ENCODE peak calls at places on chromosomes 5 and 9, in four cellular contexts. Y is spleen, X is transverse colon, W is dorsolateral prefrontal cortex. B is an unnamed sample.
A peak's percentile ranks its signal among the peaks of the same experiment; 100 is the strongest.

GRCh38 chr5:54580997-54581741 is 63.6 kb downstream of the SNX18 start:
- DNase-seq in X (no peak), Y (no peak), W (no peak), B (no peak)

GRCh38 chr5:90529939-90530677 is 724 bp upstream of the LYSMD3 start:
- DNase-seq in X (peak; percentile 69), Y (no peak), W (no peak), B (peak; percentile 52)

GRCh38 chr5:163730206-163730782 is 224.9 kb downstream of the MAT2B start:
- DNase-seq in X (peak; percentile 38), W (no peak), Y (no peak), B (no peak)

GRCh38 chr5:102554728-102555127 is 55.9 kb upstream of the SLCO6A1 start:
- DNase-seq in X (no peak), W (no peak), Y (no peak), B (no peak)

GRCh38 chr5:28823231-28823630 is 1784.8 kb upstream of the CDH9 start:
- DNase-seq in Y (no peak), W (no peak), X (no peak), B (no peak)

GRCh38 chr9:134870746-134871667 is 9.6 kb upstream of the FCN2 start:
- DNase-seq in Y (no peak), W (no peak), X (no peak), B (no peak)

GRCh38 chr5:40437452-40437861 is 242.3 kb upstream of the PTGER4 start:
- DNase-seq in W (no peak), Y (no peak), X (peak; percentile 29), B (no peak)

GRCh38 chr5:53480474-53481353 is at the start of gene FST:
- DNase-seq in Y (peak; percentile 72), W (no peak), X (no peak), B (no peak)

GRCh38 chr5:32709789-32710334 is 1.3 kb upstream of the NPR3 start:
- DNase-seq in W (no peak), Y (peak; percentile 79), X (peak; percentile 69), B (no peak)

GRCh38 chr5:68911840-68912690 is 181.7 kb upstream of the SLC30A5 start:
- DNase-seq in W (no peak), Y (no peak), X (no peak), B (peak; percentile 32)

GRCh38 chr9:4497855-4498254 is 7.6 kb downstream of the SLC1A1 start:
- DNase-seq in W (no peak), X (no peak), Y (no peak), B (no peak)

GRCh38 chr9:35164711-35165110 is 2.9 kb downstream of the UNC13B start:
- DNase-seq in Y (no peak), W (no peak), X (no peak), B (no peak)

GRCh38 chr9:72858089-72858912 is 94.6 kb downstream of the ALDH1A1 start:
- DNase-seq in Y (no peak), X (peak; percentile 49), W (no peak), B (no peak)

GRCh38 chr5:41510176-41510831 is at the start of gene PLCXD3:
- DNase-seq in Y (peak; percentile 67), X (no peak), W (no peak), B (no peak)

GRCh38 chr9:126475933-126476555 is 137.7 kb upstream of the LMX1B start:
- DNase-seq in Y (no peak), X (no peak), W (no peak), B (no peak)

GRCh38 chr9:26292943-26293342 is 599.7 kb downstream of the CAAP1 start:
- DNase-seq in W (no peak), X (no peak), Y (no peak), B (no peak)

GRCh38 chr5:177426566-177427210 is at the start of gene GRK6:
- DNase-seq in Y (peak; percentile 96), W (no peak), X (peak; percentile 78), B (no peak)

GRCh38 chr9:93617273-93617672 is 40.9 kb downstream of the PHF2 start:
- DNase-seq in W (no peak), Y (no peak), X (no peak), B (no peak)

GRCh38 chr9:125412166-125412565 is 150.5 kb downstream of the GAPVD1 start:
- DNase-seq in W (no peak), X (no peak), Y (no peak), B (no peak)

GRCh38 chr9:96149881-96150280 is 152.1 kb downstream of the HSD17B3 start:
- DNase-seq in X (no peak), Y (no peak), W (no peak), B (no peak)

GRCh38 chr9:104843644-104844226 is 79.8 kb downstream of the NIPSNAP3B start:
- DNase-seq in Y (no peak), X (no peak), W (no peak), B (no peak)

GRCh38 chr5:1882337-1883119 is at the start of gene IRX4:
- DNase-seq in W (no peak), Y (peak; percentile 66), X (no peak), B (no peak)

GRCh38 chr9:111937781-111938426 is 41.3 kb downstream of the UGCG start:
- DNase-seq in Y (peak; percentile 81), X (peak; percentile 51), W (no peak), B (no peak)

GRCh38 chr5:133749331-133749985 is 137.1 kb upstream of the FSTL4 start:
- DNase-seq in X (no peak), Y (no peak), W (no peak), B (no peak)

GRCh38 chr9:16364347-16364746 is 506.1 kb downstream of the BNC2 start:
- DNase-seq in W (no peak), Y (no peak), X (no peak), B (no peak)

GRCh38 chr5:17737087-17737486 is 102.8 kb downstream of the TAF11L14 start:
- DNase-seq in Y (no peak), X (no peak), W (no peak), B (no peak)

GRCh38 chr9:73869261-73869660 is 627.9 kb upstream of the RORB start:
- DNase-seq in X (peak; percentile 7), Y (no peak), W (no peak), B (no peak)

GRCh38 chr5:174532453-174533126 is 191.8 kb upstream of the MSX2 start:
- DNase-seq in W (peak; percentile 26), X (peak; percentile 77), Y (no peak), B (peak; percentile 94)

GRCh38 chr9:77808750-77809079 is 160.6 kb upstream of the GNA14 start:
- DNase-seq in X (no peak), W (no peak), Y (no peak), B (no peak)

GRCh38 chr9:115494958-115495690 is 377.2 kb upstream of the TNC start:
- DNase-seq in W (no peak), Y (no peak), X (no peak), B (no peak)

GRCh38 chr5:159874308-159874707 is 42.0 kb upstream of the ADRA1B start:
- DNase-seq in Y (no peak), X (no peak), W (no peak), B (no peak)

GRCh38 chr5:142110988-142111687 is 2.6 kb downstream of the NDFIP1 start:
- DNase-seq in Y (no peak), W (no peak), X (no peak), B (no peak)

GRCh38 chr5:88888799-88889164 is 5.8 kb upstream of the MEF2C start:
- DNase-seq in Y (no peak), W (no peak), X (no peak), B (no peak)

GRCh38 chr5:88889165-88890069 is 6.4 kb upstream of the MEF2C start:
- DNase-seq in Y (peak; percentile 90), X (peak; percentile 62), W (peak; percentile 23), B (no peak)

GRCh38 chr5:88892669-88893068 is 9.7 kb upstream of the MEF2C start:
- DNase-seq in W (no peak), X (no peak), Y (no peak), B (no peak)

GRCh38 chr5:88888291-88888690 is 5.3 kb upstream of the MEF2C start:
- DNase-seq in X (no peak), Y (no peak), W (no peak), B (no peak)

DNA sequence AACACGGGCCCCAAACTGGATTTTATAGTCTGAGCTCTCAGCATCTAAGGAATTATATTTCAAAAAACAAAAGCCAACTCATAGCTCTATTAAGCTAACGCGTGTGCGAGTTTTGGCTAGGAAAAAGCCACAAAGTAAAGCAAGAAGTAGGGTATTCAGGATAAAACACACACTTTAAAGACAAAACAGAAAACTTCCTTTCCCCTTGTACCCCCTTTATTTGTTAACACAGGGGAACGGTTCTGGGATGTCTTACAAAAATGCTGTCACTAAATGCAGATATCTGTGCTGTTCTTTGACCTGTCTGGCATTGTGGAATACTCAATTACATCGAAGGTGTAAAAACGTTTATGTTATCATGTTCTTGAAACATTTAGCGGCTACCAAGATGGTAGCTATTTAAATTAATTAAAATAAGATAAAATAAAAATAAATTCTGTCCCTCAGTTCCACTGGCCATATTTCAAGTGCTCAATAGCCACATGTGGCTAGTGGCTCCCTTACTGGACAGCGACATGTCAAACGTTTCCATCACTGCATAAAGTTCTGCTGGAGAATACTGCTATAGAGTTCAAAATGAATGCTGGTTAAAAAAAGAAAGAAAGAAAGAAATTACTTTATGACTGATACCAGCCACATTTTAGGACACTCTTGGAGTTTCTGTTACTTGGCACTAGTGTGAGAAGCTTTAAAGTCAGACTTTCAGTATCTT is 7.2 kb upstream of the MEF2C start:
- DNase-seq in Y (no peak), W (no peak), X (no peak), B (no peak)
- H3K27ac ChIP-seq in Y (peak overlapping the region; percentile 76), W (peak overlapping the region; percentile 97), X (peak overlapping the region; percentile 89), B (no peak overlapping the region)

GRCh38 chr9:70747335-70747734 is 332.9 kb upstream of the KLF9 start:
- DNase-seq in Y (no peak), X (no peak), W (no peak), B (no peak)

GRCh38 chr9:70746316-70746715 is 331.9 kb upstream of the KLF9 start:
- DNase-seq in W (no peak), Y (no peak), X (no peak), B (no peak)

GRCh38 chr9:70753311-70753710 is 338.9 kb upstream of the KLF9 start:
- DNase-seq in W (no peak), Y (no peak), X (no peak), B (no peak)

GRCh38 chr9:70746760-70747159 is 332.3 kb upstream of the KLF9 start:
- DNase-seq in X (no peak), Y (no peak), W (no peak), B (no peak)

GRCh38 chr9:70749066-70749465 is 334.6 kb upstream of the KLF9 start:
- DNase-seq in W (no peak), X (no peak), Y (no peak), B (no peak)
- H3K27me3 ChIP-seq in W (no peaks in the 10 kb centered on the region), X (no peaks in the 10 kb centered on the region), Y (no peaks in the 10 kb centered on the region), B (no peaks in the 10 kb centered on the region)

DNA sequence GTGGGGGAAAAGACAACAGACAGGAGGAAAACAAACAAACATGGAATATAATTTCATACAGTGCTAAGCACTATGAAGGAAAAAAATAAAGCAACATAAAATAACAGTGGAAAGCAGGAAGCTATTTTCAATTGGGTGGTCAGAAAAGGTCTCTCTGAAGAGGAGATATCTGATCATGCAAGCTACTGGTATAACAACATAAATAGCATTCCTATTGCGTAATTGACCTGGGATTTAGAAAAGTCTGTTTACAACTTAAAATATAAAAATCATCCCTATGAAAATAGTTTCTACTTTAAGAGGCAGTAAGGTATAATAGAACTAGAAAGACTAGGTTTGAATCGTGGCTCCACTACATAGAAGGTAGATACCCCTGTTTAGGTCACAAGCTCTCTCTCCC is 61.4 kb downstream of the FBXW11 start:
- DNase-seq in W (no peak), Y (no peak), X (no peak), B (no peak)
- H3K27ac ChIP-seq in W (no peak overlapping the region), Y (no peak overlapping the region), X (no peak overlapping the region), B (no peak overlapping the region)

DNA sequence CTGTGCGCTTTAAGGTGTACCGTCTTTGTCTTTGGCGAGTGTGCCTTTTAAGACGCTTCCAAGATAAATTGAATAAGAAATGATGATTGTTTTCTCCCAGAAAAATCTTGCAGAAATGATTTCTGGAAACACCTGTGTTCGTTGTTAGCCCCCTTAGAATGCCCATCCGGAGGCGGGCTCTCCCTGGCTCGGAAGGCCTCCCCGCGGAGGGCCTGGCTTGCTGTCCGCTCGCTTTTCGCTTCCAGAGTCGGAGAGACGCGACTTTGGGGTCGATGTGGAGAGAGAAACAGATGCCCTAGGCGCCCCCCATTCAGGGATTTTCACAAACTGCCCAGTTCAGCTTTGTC is 23.9 kb downstream of the LECT2 start:
- DNase-seq in X (no peak), Y (no peak), W (no peak), B (no peak)
- H3K27me3 ChIP-seq in X (peaks cover 83% of the 10 kb centered on the region), Y (no peaks in the 10 kb centered on the region), W (peaks cover 41% of the 10 kb centered on the region), B (peaks cover 45% of the 10 kb centered on the region)